ENCODE peak calls at places on chromosomes 2 and 18, in six cellular contexts. I is HCT116, S is PC-3, X is body of pancreas, P is left lung, F is K562. L is an unnamed sample.

GRCh38 chr2:112737544-112738232 is 16.9 kb downstream of the NT5DC4 start:
- ATAC-seq in S (peak; percentile 70), F (no peak), X (no peak), I (no peak), P (peak; percentile 59), L (no peak)

GRCh38 chr2:195590866-195591215 is 66.2 kb upstream of the SLC39A10 start:
- ATAC-seq in I (no peak), X (no peak), P (peak; percentile 16), F (no peak), S (no peak), L (no peak)

GRCh38 chr2:119545754-119546445 is 1.7 kb downstream of the CFAP221 start:
- ATAC-seq in X (peak; percentile 56), I (no peak), P (peak; percentile 6), S (no peak), F (no peak), L (no peak)

GRCh38 chr2:45721150-45721549 is 69.7 kb downstream of the PRKCE start:
- ATAC-seq in I (no peak), S (no peak), F (no peak), P (peak; percentile 14), X (no peak), L (no peak)

GRCh38 chr2:98749053-98749450 is 18.1 kb upstream of the MGAT4A start:
- ATAC-seq in P (peak; percentile 90), F (no peak), I (no peak), S (no peak), X (peak; percentile 33), L (peak; percentile 77)

GRCh38 chr18:25446972-25447371 is 95.0 kb upstream of the ZNF521 start:
- ATAC-seq in S (no peak), I (no peak), X (no peak), P (no peak), F (no peak), L (no peak)

GRCh38 chr2:118241128-118241527 is 152.9 kb downstream of the INSIG2 start:
- ATAC-seq in F (no peak), X (no peak), I (no peak), P (no peak), S (no peak), L (no peak)

GRCh38 chr2:154554046-154554445 is 144.4 kb upstream of the KCNJ3 start:
- ATAC-seq in P (no peak), X (no peak), S (no peak), F (no peak), I (no peak), L (no peak)

GRCh38 chr2:69634197-69634821 is 9.2 kb downstream of the AAK1 start:
- ATAC-seq in P (peak; percentile 41), X (no peak), S (no peak), I (no peak), F (peak; percentile 71), L (no peak)

GRCh38 chr2:146295080-146295670 is 1549.7 kb upstream of the ACVR2A start:
- ATAC-seq in X (no peak), F (no peak), S (no peak), P (no peak), I (no peak), L (no peak)

GRCh38 chr2:32910883-32911598 is 35.7 kb upstream of the LTBP1 start:
- ATAC-seq in S (no peak), X (no peak), F (no peak), I (no peak), P (no peak), L (no peak)

GRCh38 chr2:135512099-135512498 is 18.9 kb downstream of the ZRANB3 start:
- ATAC-seq in P (no peak), I (no peak), S (peak; percentile 82), X (no peak), F (no peak), L (no peak)

GRCh38 chr2:128374001-128374710 is 55.5 kb upstream of the HS6ST1 start:
- ATAC-seq in I (peak; percentile 45), P (peak; percentile 85), S (no peak), X (no peak), F (no peak), L (peak; percentile 68)

GRCh38 chr18:5311273-5312009 is 15.9 kb upstream of the ZBTB14 start:
- ATAC-seq in I (no peak), P (no peak), F (no peak), S (peak; percentile 49), X (peak; percentile 57), L (no peak)

GRCh38 chr2:105184420-105184819 is 57.1 kb upstream of the GPR45 start:
- ATAC-seq in I (no peak), S (no peak), F (no peak), X (peak; percentile 33), P (no peak), L (no peak)

GRCh38 chr2:231370749-231371429 is 24.6 kb upstream of the B3GNT7 start:
- ATAC-seq in P (peak; percentile 20), X (no peak), S (no peak), I (no peak), F (no peak), L (peak; percentile 59)

GRCh38 chr2:36134281-36134680 is 221.3 kb upstream of the CRIM1 start:
- ATAC-seq in S (no peak), I (no peak), P (no peak), F (no peak), X (no peak), L (no peak)

GRCh38 chr2:162006326-162006725 is 67.7 kb downstream of the DPP4 start:
- ATAC-seq in F (no peak), I (no peak), X (no peak), P (no peak), S (no peak), L (no peak)

GRCh38 chr2:205688417-205689200 is 6.3 kb downstream of the NRP2 start:
- ATAC-seq in X (no peak), I (no peak), F (no peak), P (no peak), S (no peak), L (no peak)

GRCh38 chr2:23294238-23294637 is 90.7 kb upstream of the KLHL29 start:
- ATAC-seq in P (no peak), F (peak; percentile 73), X (no peak), I (peak; percentile 76), S (no peak), L (no peak)

GRCh38 chr2:179817181-179817841 is 44.1 kb downstream of the ZNF385B start:
- ATAC-seq in F (no peak), I (peak; percentile 69), S (no peak), P (peak; percentile 37), X (no peak), L (no peak)

GRCh38 chr2:159454185-159454584 is 162.2 kb downstream of the BAZ2B start:
- ATAC-seq in F (peak; percentile 46), S (peak; percentile 86), P (no peak), I (peak; percentile 25), X (no peak), L (no peak)

GRCh38 chr2:97673915-97674283 is 4.4 kb downstream of the C2orf92 start:
- ATAC-seq in S (no peak), F (peak; percentile 55), P (no peak), X (peak; percentile 53), I (no peak), L (no peak)

GRCh38 chr18:35478520-35479435 is 19.0 kb downstream of the INO80C start:
- ATAC-seq in I (peak; percentile 96), F (peak; percentile 68), X (peak; percentile 53), P (peak; percentile 67), S (peak; percentile 91), L (peak; percentile 67)

GRCh38 chr2:236982693-236983092 is 103.0 kb upstream of the COPS8 start:
- ATAC-seq in F (no peak), S (no peak), X (no peak), P (no peak), I (no peak), L (no peak)

GRCh38 chr2:109523536-109524361 is 90.0 kb downstream of the SEPTIN10 start:
- ATAC-seq in X (no peak), S (no peak), P (no peak), I (no peak), F (no peak), L (no peak)

GRCh38 chr2:201308914-201309313 is 48.2 kb downstream of the FLACC1 start:
- ATAC-seq in S (no peak), F (no peak), P (no peak), X (no peak), I (no peak), L (no peak)

GRCh38 chr18:79681484-79682387 is 2.1 kb downstream of the CTDP1 start:
- ATAC-seq in I (no peak), S (no peak), P (no peak), F (no peak), X (no peak), L (no peak)

GRCh38 chr2:38925982-38926381 is 36.3 kb downstream of the ARHGEF33 start:
- ATAC-seq in X (no peak), P (no peak), S (no peak), I (no peak), F (peak; percentile 98), L (no peak)

GRCh38 chr18:52694804-52695203 is 354.8 kb downstream of the DCC start:
- ATAC-seq in S (no peak), I (no peak), P (no peak), X (no peak), F (no peak), L (no peak)
- TF ChIP-seq CTCF in S (peak; percentile 49), I (no peak), P (no peak), X (peak; percentile 15), F (no peak), L (no peak)

GRCh38 chr2:30192327-30192726 is 39.0 kb upstream of the LBH start:
- ATAC-seq in X (no peak), F (peak; percentile 65), P (no peak), I (no peak), S (no peak), L (no peak)

GRCh38 chr2:30194421-30194820 is 36.9 kb upstream of the LBH start:
- ATAC-seq in X (no peak), P (no peak), I (no peak), F (no peak), S (no peak), L (no peak)

GRCh38 chr2:30193104-30193681 is 38.1 kb upstream of the LBH start:
- ATAC-seq in I (no peak), F (peak; percentile 51), S (no peak), X (no peak), P (no peak), L (no peak)

GRCh38 chr2:30197570-30197969 is 33.8 kb upstream of the LBH start:
- ATAC-seq in S (no peak), I (peak; percentile 46), X (no peak), P (no peak), F (peak; percentile 67), L (no peak)

GRCh38 chr2:30195011-30195410 is 36.3 kb upstream of the LBH start:
- ATAC-seq in I (peak; percentile 49), P (no peak), S (no peak), X (no peak), F (no peak), L (no peak)
- H3K4me3 ChIP-seq in I (no peak overlapping the region), P (no peak overlapping the region), S (no peak overlapping the region), X (no peak overlapping the region), F (no peak overlapping the region), L (no peak overlapping the region)

GRCh38 chr2:149099298-149099697 is 60.8 kb downstream of the LYPD6B start:
- ATAC-seq in S (no peak), P (no peak), F (peak; percentile 22), I (peak; percentile 32), X (no peak), L (no peak)
- TF ChIP-seq CTCF in S (no peak), P (no peak), F (no peak), I (no peak), X (no peak), L (no peak)

DNA sequence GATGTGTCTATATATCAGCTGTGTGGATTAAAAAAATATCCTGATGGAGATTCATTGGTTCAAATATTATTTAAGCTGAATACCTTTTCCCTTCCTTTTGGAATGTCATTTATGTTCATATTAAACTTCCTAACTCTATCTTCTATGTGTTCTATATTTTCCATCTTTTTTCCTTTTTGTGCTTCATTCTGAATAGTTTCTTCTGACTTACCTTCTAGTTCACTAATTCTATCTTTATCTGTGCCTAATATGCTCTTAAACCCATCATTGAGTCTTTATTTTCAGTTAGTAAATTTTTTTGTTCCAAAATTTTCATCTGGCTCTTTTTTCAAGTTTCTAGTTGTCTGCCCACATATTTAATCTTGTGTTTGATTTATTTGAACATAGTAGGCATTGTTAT is 219.4 kb upstream of the STON1 start:
- ATAC-seq in P (no peak), I (no peak), F (no peak), S (no peak), X (no peak), L (no peak)
- H3K4me3 ChIP-seq in P (no peak overlapping the region), I (no peak overlapping the region), F (no peak overlapping the region), S (no peak overlapping the region), X (no peak overlapping the region), L (no peak overlapping the region)